ENCODE peak calls at places on chromosomes 11 and 22, in four cellular contexts. P is NCI-H1092, H is ACHN, O is amniotic epithelial cell. G is an unnamed sample.

GRCh38 chr11:129275825-129276224 is 83.7 kb upstream of the ARHGAP32 start:
- DNase-seq in P (no peak), H (peak; percentile 29), O (no peak), G (no peak)

GRCh38 chr22:32016081-32016480 is 27.0 kb upstream of the SLC5A1 start:
- DNase-seq in P (no peak), H (no peak), O (no peak), G (no peak)

GRCh38 chr11:16871368-16871767 is 132.9 kb downstream of the C11orf58 start:
- DNase-seq in P (no peak), H (no peak), O (peak; percentile 83), G (no peak)

GRCh38 chr11:7907121-7907520 is 23.9 kb downstream of the OR10A6 start:
- DNase-seq in H (no peak), P (no peak), O (no peak), G (no peak)

GRCh38 chr11:64839887-64840782 is 4.3 kb downstream of the CDC42BPG start:
- DNase-seq in H (no peak), O (no peak), P (no peak), G (no peak)

GRCh38 chr22:39151329-39151975 is 1.0 kb downstream of the CBX7 start:
- DNase-seq in H (no peak), O (no peak), P (no peak), G (no peak)

GRCh38 chr11:8863838-8864237 is 47.2 kb upstream of the AKIP1 start:
- DNase-seq in O (peak; percentile 60), P (no peak), H (no peak), G (no peak)

GRCh38 chr11:87304350-87304749 is 266.6 kb downstream of the TMEM135 start:
- DNase-seq in O (peak; percentile 10), P (no peak), H (no peak), G (no peak)

GRCh38 chr22:17707526-17707925 is 66.7 kb downstream of the BID start:
- DNase-seq in O (peak; percentile 24), P (no peak), H (peak; percentile 30), G (no peak)

GRCh38 chr11:117369521-117369920 is 41.9 kb downstream of the CEP164 start:
- DNase-seq in H (no peak), O (no peak), P (no peak), G (no peak)

GRCh38 chr22:23233746-23234408 is 53.6 kb downstream of the BCR start:
- DNase-seq in P (no peak), H (peak; percentile 25), O (peak; percentile 69), G (no peak)

GRCh38 chr11:62611705-62612365 is 740 bp downstream of the EML3 start:
- DNase-seq in O (peak; percentile 83), P (peak; percentile 25), H (peak; percentile 51), G (no peak)

GRCh38 chr22:24270556-24271405 is at the start of gene SPECC1L:
- DNase-seq in O (peak; percentile 84), H (peak; percentile 85), P (peak; percentile 86), G (peak; percentile 96)

GRCh38 chr11:68962527-68963250 is 18.1 kb downstream of the MRGPRD start:
- DNase-seq in O (no peak), P (no peak), H (no peak), G (no peak)

GRCh38 chr11:7089328-7090251 is 792 bp downstream of the RBMXL2 start:
- DNase-seq in O (no peak), H (no peak), P (no peak), G (no peak)

GRCh38 chr11:115712296-115712695 is 208.1 kb upstream of the CADM1 start:
- DNase-seq in H (no peak), P (no peak), O (no peak), G (no peak)

GRCh38 chr11:103875855-103876510 is 160.5 kb upstream of the DDI1 start:
- DNase-seq in O (no peak), H (no peak), P (no peak), G (no peak)

GRCh38 chr11:17294033-17294432 is 17.5 kb downstream of the NUCB2 start:
- DNase-seq in O (no peak), P (no peak), H (no peak), G (no peak)

GRCh38 chr11:34151166-34151565 is 45.7 kb downstream of the NAT10 start:
- DNase-seq in P (no peak), H (no peak), O (no peak), G (no peak)

GRCh38 chr11:69666752-69667536 is 8.2 kb downstream of the LTO1 start:
- DNase-seq in H (no peak), P (no peak), O (no peak), G (no peak)